ENCODE peak calls at places on chromosomes 6 and 20, in six cellular contexts. One of them, this sample, is unnamed.

GRCh38 chr6:106103728-106104109 is 17.6 kb downstream of the PRDM1 start:
- DNase-seq in Daoy: peak; percentile 44
- DNase-seq in GM19239: no peak
- DNase-seq in fibroblast of lung: no peak
- DNase-seq in NCI-H1417 treated with DMSO at 0.1 percent for 48 hours: no peak
- DNase-seq in AG08395: no peak
- DNase-seq in this sample: peak; percentile 35

GRCh38 chr6:46909371-46909770 is 12.4 kb downstream of the ADGRF5 start:
- DNase-seq in AG08395: no peak
- DNase-seq in NCI-H1417 treated with DMSO at 0.1 percent for 48 hours: no peak
- DNase-seq in GM19239: no peak
- DNase-seq in fibroblast of lung: peak; percentile 47
- DNase-seq in Daoy: no peak
- DNase-seq in this sample: no peak

GRCh38 chr6:45116714-45117410 is 211.3 kb upstream of the RUNX2 start:
- DNase-seq in AG08395: peak; percentile 45
- DNase-seq in NCI-H1417 treated with DMSO at 0.1 percent for 48 hours: no peak
- DNase-seq in GM19239: no peak
- DNase-seq in fibroblast of lung: peak; percentile 89
- DNase-seq in Daoy: peak; percentile 73
- DNase-seq in this sample: no peak

GRCh38 chr6:132673376-132674094 is 14.6 kb upstream of the TAAR1 start:
- DNase-seq in GM19239: no peak
- DNase-seq in Daoy: peak; percentile 48
- DNase-seq in NCI-H1417 treated with DMSO at 0.1 percent for 48 hours: no peak
- DNase-seq in AG08395: no peak
- DNase-seq in fibroblast of lung: no peak
- DNase-seq in this sample: no peak

GRCh38 chr6:85390105-85390728 is 59.7 kb upstream of the NT5E start:
- DNase-seq in GM19239: no peak
- DNase-seq in Daoy: no peak
- DNase-seq in fibroblast of lung: peak; percentile 34
- DNase-seq in NCI-H1417 treated with DMSO at 0.1 percent for 48 hours: no peak
- DNase-seq in AG08395: peak; percentile 31
- DNase-seq in this sample: no peak

GRCh38 chr20:31606928-31607639 is 2.0 kb downstream of the ID1 start:
- DNase-seq in AG08395: peak; percentile 59
- DNase-seq in fibroblast of lung: peak; percentile 86
- DNase-seq in Daoy: peak; percentile 77
- DNase-seq in NCI-H1417 treated with DMSO at 0.1 percent for 48 hours: no peak
- DNase-seq in GM19239: no peak
- DNase-seq in this sample: no peak

GRCh38 chr6:11556308-11556707 is 18.8 kb downstream of the TMEM170B start:
- DNase-seq in fibroblast of lung: no peak
- DNase-seq in NCI-H1417 treated with DMSO at 0.1 percent for 48 hours: no peak
- DNase-seq in GM19239: no peak
- DNase-seq in Daoy: no peak
- DNase-seq in AG08395: no peak
- DNase-seq in this sample: no peak

GRCh38 chr20:52361650-52362049 is 170.1 kb upstream of the ZFP64 start:
- DNase-seq in fibroblast of lung: no peak
- DNase-seq in NCI-H1417 treated with DMSO at 0.1 percent for 48 hours: no peak
- DNase-seq in AG08395: no peak
- DNase-seq in Daoy: no peak
- DNase-seq in GM19239: no peak
- DNase-seq in this sample: no peak

GRCh38 chr6:159038914-159039884 is 5.6 kb downstream of the TAGAP start:
- DNase-seq in GM19239: peak; percentile 46
- DNase-seq in NCI-H1417 treated with DMSO at 0.1 percent for 48 hours: no peak
- DNase-seq in fibroblast of lung: peak; percentile 46
- DNase-seq in AG08395: peak; percentile 61
- DNase-seq in Daoy: no peak
- DNase-seq in this sample: no peak

GRCh38 chr6:11909696-11910132 is 102.4 kb upstream of the HIVEP1 start:
- DNase-seq in fibroblast of lung: peak; percentile 89
- DNase-seq in NCI-H1417 treated with DMSO at 0.1 percent for 48 hours: no peak
- DNase-seq in GM19239: no peak
- DNase-seq in Daoy: no peak
- DNase-seq in AG08395: peak; percentile 46
- DNase-seq in this sample: no peak

GRCh38 chr6:141587482-141588266 is 545.1 kb upstream of the GJE1 start:
- DNase-seq in AG08395: peak; percentile 65
- DNase-seq in NCI-H1417 treated with DMSO at 0.1 percent for 48 hours: no peak
- DNase-seq in fibroblast of lung: peak; percentile 77
- DNase-seq in GM19239: no peak
- DNase-seq in Daoy: no peak
- DNase-seq in this sample: no peak

GRCh38 chr20:46028772-46029371 is at the start of gene SLC12A5:
- DNase-seq in AG08395: no peak
- DNase-seq in Daoy: no peak
- DNase-seq in fibroblast of lung: no peak
- DNase-seq in NCI-H1417 treated with DMSO at 0.1 percent for 48 hours: no peak
- DNase-seq in GM19239: no peak
- DNase-seq in this sample: no peak

GRCh38 chr6:163635315-163635714 is 220.8 kb downstream of the QKI start:
- DNase-seq in AG08395: no peak
- DNase-seq in GM19239: no peak
- DNase-seq in fibroblast of lung: no peak
- DNase-seq in NCI-H1417 treated with DMSO at 0.1 percent for 48 hours: no peak
- DNase-seq in Daoy: no peak
- DNase-seq in this sample: no peak

GRCh38 chr6:138107078-138107751 is at the start of gene PERP:
- DNase-seq in AG08395: peak; percentile 68
- DNase-seq in GM19239: no peak
- DNase-seq in NCI-H1417 treated with DMSO at 0.1 percent for 48 hours: no peak
- DNase-seq in Daoy: peak; percentile 78
- DNase-seq in fibroblast of lung: peak; percentile 56
- DNase-seq in this sample: peak; percentile 60

GRCh38 chr20:58634121-58634817 is 16.8 kb upstream of the STX16 start:
- DNase-seq in GM19239: no peak
- DNase-seq in fibroblast of lung: peak; percentile 71
- DNase-seq in NCI-H1417 treated with DMSO at 0.1 percent for 48 hours: no peak
- DNase-seq in Daoy: no peak
- DNase-seq in AG08395: no peak
- DNase-seq in this sample: no peak

GRCh38 chr20:23602261-23602660 is 3.5 kb downstream of the CST9 start:
- DNase-seq in NCI-H1417 treated with DMSO at 0.1 percent for 48 hours: no peak
- DNase-seq in fibroblast of lung: no peak
- DNase-seq in AG08395: no peak
- DNase-seq in Daoy: no peak
- DNase-seq in GM19239: no peak
- DNase-seq in this sample: no peak

GRCh38 chr6:28490191-28490890 is 25.3 kb downstream of the GPX6 start:
- DNase-seq in AG08395: peak; percentile 9
- DNase-seq in fibroblast of lung: no peak
- DNase-seq in NCI-H1417 treated with DMSO at 0.1 percent for 48 hours: no peak
- DNase-seq in Daoy: peak; percentile 40
- DNase-seq in GM19239: no peak
- DNase-seq in this sample: no peak

GRCh38 chr6:46606318-46606717 is 46.3 kb downstream of the CYP39A1 start:
- DNase-seq in fibroblast of lung: no peak
- DNase-seq in AG08395: no peak
- DNase-seq in GM19239: no peak
- DNase-seq in Daoy: no peak
- DNase-seq in NCI-H1417 treated with DMSO at 0.1 percent for 48 hours: peak; percentile 4
- DNase-seq in this sample: no peak

GRCh38 chr20:38290829-38291581 is 13.0 kb upstream of the BPI start:
- DNase-seq in AG08395: peak; percentile 55
- DNase-seq in GM19239: no peak
- DNase-seq in NCI-H1417 treated with DMSO at 0.1 percent for 48 hours: no peak
- DNase-seq in fibroblast of lung: peak; percentile 83
- DNase-seq in Daoy: peak; percentile 93
- DNase-seq in this sample: no peak

GRCh38 chr6:42367353-42368011 is 84.2 kb downstream of the TRERF1 start:
- DNase-seq in NCI-H1417 treated with DMSO at 0.1 percent for 48 hours: no peak
- DNase-seq in GM19239: peak; percentile 64
- DNase-seq in AG08395: peak; percentile 39
- DNase-seq in Daoy: no peak
- DNase-seq in fibroblast of lung: peak; percentile 13
- DNase-seq in this sample: no peak

GRCh38 chr20:51484141-51484815 is 58.2 kb downstream of the NFATC2 start:
- DNase-seq in GM19239: no peak
- DNase-seq in NCI-H1417 treated with DMSO at 0.1 percent for 48 hours: no peak
- DNase-seq in Daoy: no peak
- DNase-seq in AG08395: no peak
- DNase-seq in fibroblast of lung: no peak
- DNase-seq in this sample: no peak

GRCh38 chr20:25078662-25079061 is 3.3 kb downstream of the VSX1 start:
- DNase-seq in Daoy: no peak
- DNase-seq in NCI-H1417 treated with DMSO at 0.1 percent for 48 hours: no peak
- DNase-seq in AG08395: no peak
- DNase-seq in GM19239: no peak
- DNase-seq in fibroblast of lung: no peak
- DNase-seq in this sample: no peak

GRCh38 chr20:37469531-37469930 is 51.5 kb upstream of the NNAT start:
- DNase-seq in Daoy: no peak
- DNase-seq in fibroblast of lung: no peak
- DNase-seq in AG08395: no peak
- DNase-seq in NCI-H1417 treated with DMSO at 0.1 percent for 48 hours: no peak
- DNase-seq in GM19239: no peak
- DNase-seq in this sample: no peak

GRCh38 chr20:1524004-1524403 is 32.8 kb upstream of the SIRPB2 start:
- DNase-seq in AG08395: no peak
- DNase-seq in GM19239: no peak
- DNase-seq in fibroblast of lung: no peak
- DNase-seq in Daoy: no peak
- DNase-seq in NCI-H1417 treated with DMSO at 0.1 percent for 48 hours: peak; percentile 18
- DNase-seq in this sample: no peak

GRCh38 chr6:144064402-144064830 is 31.0 kb downstream of the SF3B5 start:
- DNase-seq in AG08395: no peak
- DNase-seq in fibroblast of lung: no peak
- DNase-seq in GM19239: no peak
- DNase-seq in Daoy: peak; percentile 31
- DNase-seq in NCI-H1417 treated with DMSO at 0.1 percent for 48 hours: no peak
- DNase-seq in this sample: peak; percentile 26

GRCh38 chr6:54238407-54238806 is 69.8 kb upstream of the TINAG start:
- DNase-seq in GM19239: no peak
- DNase-seq in Daoy: no peak
- DNase-seq in AG08395: peak; percentile 71
- DNase-seq in NCI-H1417 treated with DMSO at 0.1 percent for 48 hours: no peak
- DNase-seq in fibroblast of lung: peak; percentile 23
- DNase-seq in this sample: no peak

This sample was measured in activated T-helper 1 cell treated with Interleukin-2 at 50 U/mL for 16 hours.